ENCODE peak calls at places on chromosomes 16 and 17, in six cellular contexts. P is coronary artery; F is uterus; U is cardiac muscle cell; J is EL; I is activated T-helper 9 cell treated with anti-CD3 and anti-CD28 coated beads, Interleukin-2, amount 50 U/mL, for 16 hours. T is an unnamed sample.

GRCh38 chr17:79473111-79473835 is 137.6 kb downstream of the RBFOX3 start:
- DNase-seq in P (no peak), F (no peak), U (no peak), J (no peak), I (no peak), T (no peak)

GRCh38 chr17:80244871-80245509 is 15.7 kb upstream of the RNF213 start:
- DNase-seq in P (no peak), F (no peak), U (no peak), J (no peak), I (no peak), T (no peak)

GRCh38 chr16:82379601-82380000 is 209.6 kb upstream of the MPHOSPH6 start:
- DNase-seq in P (no peak), F (no peak), U (no peak), J (no peak), I (no peak), T (no peak)

GRCh38 chr17:56893503-56893902 is 20.3 kb downstream of the TRIM25 start:
- DNase-seq in P (no peak), F (no peak), U (no peak), J (no peak), I (no peak), T (no peak)

GRCh38 chr16:15770512-15770911 is 86.3 kb downstream of the MYH11 start:
- DNase-seq in P (no peak), F (no peak), U (no peak), J (peak), I (no peak), T (no peak)

GRCh38 chr16:67311607-67312449 is 14.7 kb downstream of the KCTD19 start:
- DNase-seq in P (no peak), F (peak), U (no peak), J (peak), I (peak), T (peak)

GRCh38 chr16:65667013-65667578 is 545.2 kb upstream of the CDH11 start:
- DNase-seq in P (no peak), F (no peak), U (peak), J (peak), I (no peak), T (no peak)

GRCh38 chr16:7497667-7498066 is 165.0 kb downstream of the RBFOX1 start:
- DNase-seq in P (no peak), F (no peak), U (no peak), J (no peak), I (no peak), T (no peak)

GRCh38 chr17:20089795-20090547 is 80.8 kb downstream of the SPECC1 start:
- DNase-seq in P (no peak), F (no peak), U (no peak), J (no peak), I (no peak), T (no peak)

GRCh38 chr17:82492647-82493516 is 26.6 kb upstream of the FOXK2 start:
- DNase-seq in P (no peak), F (no peak), U (no peak), J (peak), I (no peak), T (no peak)

GRCh38 chr16:17685445-17685844 is 214.7 kb upstream of the XYLT1 start:
- DNase-seq in P (no peak), F (no peak), U (no peak), J (no peak), I (no peak), T (no peak)

GRCh38 chr16:6916946-6917345 is 415.7 kb upstream of the RBFOX1 start:
- DNase-seq in P (no peak), F (no peak), U (no peak), J (no peak), I (no peak), T (no peak)

GRCh38 chr17:65523411-65523810 is 38.0 kb downstream of the AXIN2 start:
- DNase-seq in P (no peak), F (no peak), U (no peak), J (no peak), I (no peak), T (no peak)

GRCh38 chr17:57984226-57984890 is 3.7 kb downstream of the VEZF1 start:
- DNase-seq in P (no peak), F (no peak), U (no peak), J (peak), I (no peak), T (no peak)

T was measured in heart left ventricle.